ENCODE peak calls at places on chromosomes 12 and 14, in five cellular contexts. C, Q, D, W and B are unnamed samples.

GRCh38 chr14:49951946-49952345 is 59.1 kb downstream of the ARF6 start:
- DNase-seq in C (no peak), D (no peak), Q (no peak), W (no peak), B (no peak)

GRCh38 chr14:79466938-79467527 is 744.3 kb downstream of the DIO2 start:
- DNase-seq in D (no peak), C (no peak), Q (no peak), W (no peak), B (no peak)

GRCh38 chr12:1424674-1425395 is 169.5 kb downstream of the FBXL14 start:
- DNase-seq in C (no peak), W (no peak), Q (no peak), D (no peak), B (no peak)

GRCh38 chr14:96905825-96906224 is 108.6 kb downstream of the VRK1 start:
- DNase-seq in D (no peak), Q (no peak), W (no peak), C (no peak), B (no peak)

GRCh38 chr12:98754095-98754494 is 109.0 kb downstream of the APAF1 start:
- DNase-seq in D (peak; percentile 61), W (no peak), Q (no peak), C (no peak), B (no peak)

GRCh38 chr14:94372021-94372605 is 16.3 kb downstream of the SERPINA1 start:
- DNase-seq in W (peak; percentile 82), C (no peak), D (no peak), Q (no peak), B (no peak)

GRCh38 chr14:28766505-28767238 is at the start of gene FOXG1:
- DNase-seq in D (peak; percentile 42), C (no peak), W (peak; percentile 98), Q (no peak), B (no peak)

GRCh38 chr12:2049604-2050540 is 2.9 kb upstream of the CACNA1C start:
- DNase-seq in C (no peak), Q (no peak), W (peak; percentile 61), D (no peak), B (no peak)

GRCh38 chr12:12600659-12601058 is 11.0 kb upstream of the CREBL2 start:
- DNase-seq in Q (no peak), W (no peak), C (no peak), D (no peak), B (no peak)

GRCh38 chr14:69045857-69046351 is 66.8 kb upstream of the ACTN1 start:
- DNase-seq in D (peak; percentile 56), Q (no peak), W (peak; percentile 43), C (no peak), B (no peak)